ENCODE peak calls at places on chromosomes 6 and 20, in eight cellular contexts. D is dermis microvascular lymphatic vessel endothelial cell; Q is activated CD4-positive, alpha-beta memory T cell treated with anti-CD3 and anti-CD28 coated beads, Interleukin-2, amount 10 ng/mL, durations not matched to agents 7 days and 5 days; I is LoVo; X is omental fat pad; C is islet precursor cell; G is GM04503; J is stimulated activated CD4-positive, alpha-beta T cell treated with anti-CD3 and anti-CD28 coated beads, Interleukin-2, amount 100 ng/mL, for 48 hours. S is an unnamed sample.

GRCh38 chr20:21048841-21049273 is 57.3 kb downstream of the LINC00237 start:
- DNase-seq in D (peak), G (no peak), J (peak), I (peak), Q (peak), X (no peak), C (peak), S (peak)

GRCh38 chr6:24851086-24851485 is 52.4 kb upstream of the ARMH2 start:
- DNase-seq in Q (no peak), J (no peak), X (no peak), D (no peak), I (no peak), C (no peak), G (no peak), S (no peak)

GRCh38 chr6:33080127-33081089 is 4.6 kb downstream of the HLA-DPB1 start:
- DNase-seq in C (peak), X (no peak), G (no peak), J (no peak), I (no peak), Q (no peak), D (peak), S (no peak)

GRCh38 chr20:63612276-63612931 is 14.5 kb downstream of the GMEB2 start:
- DNase-seq in I (no peak), G (no peak), X (no peak), C (no peak), J (no peak), Q (no peak), D (no peak), S (no peak)

GRCh38 chr6:16969699-16970695 is 131.9 kb upstream of the STMND1 start:
- DNase-seq in I (no peak), X (no peak), G (peak), J (no peak), D (no peak), Q (no peak), C (no peak), S (no peak)

GRCh38 chr6:50816947-50817637 is 1.6 kb upstream of the TFAP2B start:
- DNase-seq in Q (no peak), J (no peak), D (no peak), C (no peak), X (no peak), I (no peak), G (no peak), S (no peak)

GRCh38 chr6:4675086-4675485 is 101.1 kb upstream of the CDYL start:
- DNase-seq in C (no peak), Q (no peak), D (no peak), J (no peak), X (no peak), G (no peak), I (no peak), S (no peak)

GRCh38 chr20:6654490-6655247 is 112.8 kb upstream of the BMP2 start:
- DNase-seq in J (no peak), I (no peak), Q (no peak), C (no peak), G (no peak), D (no peak), X (no peak), S (no peak)

GRCh38 chr20:44979090-44979621 is 12.8 kb downstream of the STK4 start:
- DNase-seq in X (no peak), Q (peak), C (no peak), J (peak), G (no peak), D (peak), I (no peak), S (no peak)

GRCh38 chr6:108209738-108210137 is 43.9 kb downstream of the NR2E1 start:
- DNase-seq in C (no peak), X (no peak), I (no peak), J (no peak), Q (no peak), D (no peak), G (no peak), S (no peak)

GRCh38 chr6:10256113-10256690 is 158.7 kb downstream of the TFAP2A start:
- DNase-seq in C (no peak), I (no peak), G (no peak), D (no peak), J (no peak), Q (no peak), X (no peak), S (peak)

GRCh38 chr6:136703331-136703846 is 88.9 kb downstream of the MAP3K5 start:
- DNase-seq in G (no peak), D (no peak), Q (no peak), J (no peak), X (no peak), C (no peak), I (no peak), S (no peak)

GRCh38 chr6:8080338-8081151 is 16.4 kb upstream of the BLOC1S5 start:
- DNase-seq in X (no peak), I (no peak), Q (no peak), C (no peak), G (peak), D (peak), J (no peak), S (no peak)

GRCh38 chr6:163195721-163196691 is 218.5 kb upstream of the QKI start:
- DNase-seq in I (no peak), G (no peak), C (no peak), Q (no peak), X (no peak), D (no peak), J (no peak), S (no peak)

GRCh38 chr20:33362898-33363297 is 38.4 kb downstream of the CDK5RAP1 start:
- DNase-seq in I (no peak), D (peak), G (no peak), J (no peak), C (no peak), Q (no peak), X (no peak), S (no peak)

GRCh38 chr20:7926767-7927166 is 13.5 kb downstream of the HAO1 start:
- DNase-seq in X (no peak), I (no peak), D (peak), G (no peak), Q (no peak), C (no peak), J (no peak), S (no peak)

S was measured in GM19239.